ENCODE peak calls at places on chromosomes 7 and 10, in seven cellular contexts. D is prostate gland; M is mammary epithelial cell; Q is HCT116; S is cardiac muscle cell; I is CD8-positive, alpha-beta T cell; G is A549. L is an unnamed sample. For H3K9me3, the result is how much of the 10 kb centered on the place peaks cover.

GRCh38 chr7:89994483-89994882 is 159.8 kb upstream of the STEAP1 start:
- DNase-seq in M (no peak), G (no peak), D (no peak), I (no peak), Q (no peak), S (no peak), L (no peak)

GRCh38 chr10:36172574-36172973 is 530.5 kb upstream of the FZD8 start:
- DNase-seq in I (no peak), M (peak), D (no peak), Q (no peak), G (no peak), S (no peak), L (no peak)

GRCh38 chr10:73937333-73938020 is 26.5 kb downstream of the PLAU start:
- DNase-seq in I (no peak), D (no peak), G (no peak), S (no peak), Q (no peak), M (no peak), L (no peak)

GRCh38 chr7:157994319-157994718 is 593.3 kb downstream of the PTPRN2 start:
- DNase-seq in D (no peak), I (no peak), S (no peak), M (no peak), Q (no peak), G (no peak), L (no peak)

GRCh38 chr7:141218941-141219340 is 145.1 kb downstream of the TMEM178B start:
- DNase-seq in D (no peak), S (no peak), M (no peak), G (no peak), Q (no peak), I (no peak), L (no peak)

GRCh38 chr7:142385528-142386340 is 127.9 kb upstream of the PRSS58 start:
- DNase-seq in Q (peak), D (no peak), S (peak), G (peak), I (peak), M (peak), L (no peak)

GRCh38 chr7:105512926-105513526 is 9.0 kb downstream of the PUS7 start:
- DNase-seq in S (no peak), I (no peak), M (no peak), D (no peak), Q (no peak), G (no peak), L (no peak)

GRCh38 chr10:74047304-74047703 is 49.4 kb downstream of the VCL start:
- DNase-seq in M (no peak), D (no peak), I (no peak), G (no peak), Q (no peak), S (no peak), L (no peak)

GRCh38 chr7:135169141-135169935 is 1.2 kb downstream of the CYREN start:
- DNase-seq in I (peak), S (peak), M (peak), G (peak), Q (peak), D (no peak), L (no peak)

GRCh38 chr7:157690833-157691382 is 354.1 kb downstream of the DNAJB6 start:
- DNase-seq in D (peak), G (no peak), S (peak), Q (peak), I (no peak), M (peak), L (no peak)

GRCh38 chr7:117993377-117994003 is 120.2 kb upstream of the CTTNBP2 start:
- DNase-seq in Q (peak), S (peak), D (no peak), M (peak), I (no peak), G (peak), L (no peak)

GRCh38 chr7:75814407-75814947 is 871 bp upstream of the CCL24 start:
- DNase-seq in Q (no peak), I (no peak), D (no peak), M (no peak), S (no peak), G (no peak), L (no peak)

GRCh38 chr10:52308251-52309031 is 5.6 kb upstream of the DKK1 start:
- DNase-seq in M (peak), D (peak), I (no peak), Q (no peak), S (peak), G (peak), L (no peak)

GRCh38 chr10:113045155-113046055 is 95.4 kb downstream of the TCF7L2 start:
- DNase-seq in S (no peak), I (no peak), D (no peak), Q (no peak), G (peak), M (peak), L (no peak)

GRCh38 chr7:76303829-76304505 is 1.5 kb downstream of the HSPB1 start:
- DNase-seq in Q (no peak), M (peak), G (peak), S (no peak), I (peak), D (no peak), L (no peak)

GRCh38 chr7:32476816-32477648 is 13.1 kb downstream of the LSM5 start:
- DNase-seq in S (no peak), I (no peak), D (no peak), M (peak), Q (no peak), G (no peak), L (no peak)

GRCh38 chr7:128672927-128673517 is 930 bp downstream of the GARIN1A start:
- DNase-seq in M (no peak), Q (peak), D (no peak), I (no peak), G (peak), S (peak), L (no peak)

GRCh38 chr10:63887026-63887589 is 365.9 kb downstream of the REEP3 start:
- DNase-seq in S (no peak), M (no peak), G (peak), Q (peak), I (no peak), D (no peak), L (no peak)

GRCh38 chr10:14821635-14822375 is 16.0 kb downstream of the CDNF start:
- DNase-seq in G (no peak), M (no peak), S (no peak), D (no peak), I (no peak), Q (no peak), L (no peak)

GRCh38 chr7:2734761-2735571 is 47.0 kb downstream of the AMZ1 start:
- DNase-seq in Q (no peak), G (no peak), D (no peak), M (no peak), S (no peak), I (no peak), L (no peak)

GRCh38 chr7:131552053-131552452 is 4.4 kb downstream of the PODXL start:
- DNase-seq in M (no peak), I (no peak), D (no peak), G (no peak), Q (no peak), S (no peak), L (no peak)

GRCh38 chr10:80407836-80408197 is 534 bp upstream of the PRXL2A start:
- DNase-seq in Q (peak), G (peak), I (no peak), S (no peak), M (peak), D (no peak), L (no peak)

GRCh38 chr7:16918288-16918895 is 36.6 kb upstream of the AGR3 start:
- DNase-seq in S (peak), D (peak), I (no peak), Q (peak), G (peak), M (peak), L (no peak)

GRCh38 chr10:3889961-3890522 is 105.0 kb upstream of the KLF6 start:
- DNase-seq in S (no peak), D (no peak), I (no peak), Q (peak), G (peak), M (peak), L (no peak)

GRCh38 chr7:142516038-142516501 is 233.2 kb upstream of the PRSS1 start:
- DNase-seq in D (peak), Q (peak), S (peak), I (peak), M (peak), G (peak), L (no peak)

GRCh38 chr10:131022981-131023380 is 288.5 kb downstream of the TCERG1L start:
- DNase-seq in I (no peak), D (no peak), S (no peak), M (no peak), G (no peak), Q (no peak), L (no peak)

GRCh38 chr10:17483079-17483478 is 28.7 kb upstream of the ST8SIA6 start:
- DNase-seq in G (no peak), Q (no peak), I (no peak), D (no peak), S (no peak), M (no peak), L (no peak)

GRCh38 chr7:101650579-101651081 is 21.5 kb upstream of the MYL10 start:
- DNase-seq in Q (no peak), G (no peak), M (no peak), I (no peak), S (no peak), D (no peak), L (no peak)

GRCh38 chr7:16189026-16189715 is 232.2 kb downstream of the CRPPA start:
- DNase-seq in G (no peak), D (no peak), S (no peak), I (no peak), M (peak), Q (no peak), L (no peak)

GRCh38 chr10:103276941-103277712 is at the start of gene INA:
- DNase-seq in I (no peak), Q (no peak), D (no peak), M (peak), S (peak), G (peak), L (no peak)

GRCh38 chr10:73923935-73924598 is 13.1 kb downstream of the PLAU start:
- DNase-seq in Q (no peak), S (no peak), M (no peak), D (no peak), G (no peak), I (no peak), L (no peak)

GRCh38 chr10:29811751-29812427 is 177.1 kb upstream of the SVIL start:
- DNase-seq in I (no peak), G (peak), M (peak), D (peak), S (no peak), Q (no peak), L (no peak)

GRCh38 chr10:69883256-69883655 is 81.5 kb downstream of the COL13A1 start:
- DNase-seq in I (no peak), S (no peak), D (no peak), G (peak), Q (no peak), M (peak), L (no peak)
- TF ChIP-seq CTCF in I (no peak), S (no peak), D (peak), G (no peak), Q (peak), M (peak), L (peak)

DNA sequence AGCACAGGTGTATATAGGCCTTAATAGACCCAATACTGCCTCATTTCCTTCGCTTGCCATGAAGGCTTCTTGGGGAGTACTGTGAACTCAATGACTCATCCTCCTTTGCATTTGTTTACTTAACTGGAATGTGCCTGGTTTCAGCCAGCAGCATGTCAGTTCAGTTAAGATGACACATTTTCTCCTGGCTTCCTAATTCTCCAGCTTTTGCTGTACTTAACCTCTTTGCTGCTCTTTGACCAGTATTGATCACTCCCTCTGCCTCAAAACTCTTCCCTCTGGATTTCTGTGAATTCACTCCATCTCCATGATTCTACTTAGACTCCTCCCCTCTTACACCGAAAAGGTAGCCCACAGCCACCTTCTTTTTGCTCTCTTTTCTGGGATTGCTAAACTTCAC is 135.7 kb downstream of the MAGI2 start:
- DNase-seq in S (no peak), Q (peak), D (no peak), I (no peak), G (peak), M (peak), L (peak)
- H3K27ac ChIP-seq in S (no peak), Q (no peak), D (no peak), I (no peak), G (peak), M (no peak), L (peak)

GRCh38 chr7:123425246-123425645 is 109.1 kb downstream of the IQUB start:
- DNase-seq in G (no peak), Q (no peak), D (no peak), M (peak), S (no peak), I (no peak), L (no peak)

GRCh38 chr7:123432601-123433000 is 101.8 kb downstream of the IQUB start:
- DNase-seq in D (no peak), M (peak), Q (no peak), S (no peak), I (no peak), G (no peak), L (no peak)

GRCh38 chr7:123433665-123434064 is 100.7 kb downstream of the IQUB start:
- DNase-seq in G (no peak), M (peak), D (no peak), I (no peak), S (no peak), Q (no peak), L (no peak)

GRCh38 chr7:123435080-123435700 is 99.2 kb downstream of the IQUB start:
- DNase-seq in M (no peak), D (no peak), I (no peak), Q (no peak), G (no peak), S (no peak), L (no peak)

GRCh38 chr7:123431075-123431614 is 103.2 kb downstream of the IQUB start:
- DNase-seq in S (no peak), I (no peak), D (no peak), M (peak), Q (peak), G (no peak), L (no peak)
- H3K9me3 ChIP-seq in S (under half), I (under half), D (under half), M (under half), Q (under half), G (under half), L (under half)

GRCh38 chr7:43456200-43456599 is 126.7 kb upstream of the STK17A start:
- DNase-seq in I (no peak), S (peak), M (no peak), G (no peak), D (no peak), Q (no peak), L (no peak)
- TF ChIP-seq CTCF in I (no peak), S (no peak), M (no peak), G (no peak), D (no peak), Q (no peak), L (no peak)

GRCh38 chr10:44747593-44748172 is 163.5 kb upstream of the TMEM72 start:
- DNase-seq in S (no peak), I (no peak), M (no peak), D (no peak), Q (no peak), G (no peak), L (no peak)

GRCh38 chr10:44756235-44756634 is 154.9 kb upstream of the TMEM72 start:
- DNase-seq in S (no peak), M (peak), Q (no peak), G (no peak), I (no peak), D (no peak), L (no peak)

GRCh38 chr10:44749141-44749540 is 162.0 kb upstream of the TMEM72 start:
- DNase-seq in M (no peak), I (no peak), G (no peak), D (no peak), S (no peak), Q (no peak), L (no peak)

GRCh38 chr10:44757551-44758205 is 153.5 kb upstream of the TMEM72 start:
- DNase-seq in Q (no peak), M (no peak), S (no peak), G (no peak), I (no peak), D (no peak), L (no peak)

GRCh38 chr10:44752451-44753441 is 158.4 kb upstream of the TMEM72 start:
- DNase-seq in G (peak), M (peak), I (no peak), D (peak), Q (no peak), S (no peak), L (no peak)
- H3K27ac ChIP-seq in G (no peak), M (no peak), I (no peak), D (peak), Q (no peak), S (no peak), L (peak)

DNA sequence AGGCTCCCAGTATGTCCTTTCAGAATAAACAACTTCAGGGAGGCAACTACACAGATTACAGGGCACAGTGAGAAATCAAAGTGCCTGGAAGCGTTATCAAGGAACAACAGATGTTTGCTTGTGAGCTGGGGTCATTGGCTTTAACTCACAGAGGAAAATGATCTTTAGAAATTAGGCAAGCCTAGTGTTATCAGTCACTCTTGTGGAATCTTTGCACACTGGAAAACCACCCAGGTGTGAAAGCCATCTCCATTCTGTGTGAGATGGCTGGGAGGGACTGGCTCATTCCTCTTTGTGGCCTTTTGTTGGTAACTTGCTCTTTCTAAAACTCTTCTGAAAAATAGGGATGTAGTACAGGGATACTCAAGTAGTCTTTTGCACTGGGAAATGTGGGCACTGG is 716.0 kb downstream of the XPNPEP1 start:
- DNase-seq in I (no peak), M (no peak), S (no peak), D (no peak), Q (no peak), G (no peak), L (no peak)
- H3K9me3 ChIP-seq in I (under half), M (under half), S (under half), D (under half), Q (under half), G (under half), L (under half)